ENCODE peak calls at places on chromosomes 11 and 22, in eight cellular contexts. G is H54, A is lower leg skin, H is sigmoid colon, U is HepG2, Q is tibial nerve, B is testis, R is IMR-90. P is an unnamed sample.
A peak's percentile ranks its signal among the peaks of the same experiment; 100 is the strongest.

GRCh38 chr11:75773595-75774353 is 5.2 kb downstream of the DGAT2 start:
- DNase-seq in B (no peak), G (no peak), H (peak; percentile 33), U (no peak), A (no peak), Q (no peak), R (no peak), P (no peak)

GRCh38 chr22:22547692-22548348 is 11.2 kb downstream of the PRAME start:
- DNase-seq in B (no peak), Q (no peak), H (no peak), A (no peak), G (no peak), U (no peak), R (no peak), P (no peak)

GRCh38 chr22:44316393-44317162 is 3.8 kb upstream of the SHISAL1 start:
- DNase-seq in H (no peak), G (no peak), Q (no peak), R (no peak), B (no peak), U (no peak), A (no peak), P (no peak)

GRCh38 chr22:17213976-17214375 is 5.3 kb downstream of the ADA2 start:
- DNase-seq in B (peak; percentile 23), G (no peak), A (no peak), Q (no peak), U (peak; percentile 21), R (peak; percentile 3), H (peak; percentile 70), P (peak; percentile 20)

GRCh38 chr11:59201376-59201775 is 11.4 kb downstream of the MPEG1 start:
- DNase-seq in H (no peak), B (no peak), A (no peak), Q (no peak), U (peak; percentile 21), R (no peak), G (no peak), P (peak; percentile 6)

GRCh38 chr11:2261436-2262230 is 8.8 kb downstream of the ASCL2 start:
- DNase-seq in U (no peak), H (no peak), R (no peak), B (peak; percentile 9), Q (no peak), G (no peak), A (peak; percentile 67), P (no peak)

GRCh38 chr11:34124885-34125668 is 19.6 kb downstream of the NAT10 start:
- DNase-seq in B (no peak), Q (no peak), U (no peak), G (no peak), A (no peak), H (no peak), R (no peak), P (no peak)

GRCh38 chr11:38491986-38492385 is 1894.0 kb upstream of the RAG2 start:
- DNase-seq in G (no peak), R (no peak), H (no peak), B (no peak), U (no peak), Q (no peak), A (no peak), P (no peak)

GRCh38 chr11:63769044-63769718 is 606 bp upstream of the ZFTA start:
- DNase-seq in Q (no peak), H (peak; percentile 76), B (peak; percentile 29), G (peak; percentile 63), R (no peak), A (no peak), U (no peak), P (peak; percentile 64)

GRCh38 chr11:134030853-134031252 is 38.0 kb upstream of the JAM3 start:
- DNase-seq in B (no peak), R (no peak), A (no peak), U (no peak), Q (no peak), G (no peak), H (no peak), P (no peak)

GRCh38 chr22:25334091-25334490 is 114.7 kb downstream of the CRYBB2 start:
- DNase-seq in U (peak; percentile 49), G (no peak), R (peak; percentile 16), H (no peak), B (peak; percentile 86), Q (no peak), A (no peak), P (peak; percentile 67)

DNA sequence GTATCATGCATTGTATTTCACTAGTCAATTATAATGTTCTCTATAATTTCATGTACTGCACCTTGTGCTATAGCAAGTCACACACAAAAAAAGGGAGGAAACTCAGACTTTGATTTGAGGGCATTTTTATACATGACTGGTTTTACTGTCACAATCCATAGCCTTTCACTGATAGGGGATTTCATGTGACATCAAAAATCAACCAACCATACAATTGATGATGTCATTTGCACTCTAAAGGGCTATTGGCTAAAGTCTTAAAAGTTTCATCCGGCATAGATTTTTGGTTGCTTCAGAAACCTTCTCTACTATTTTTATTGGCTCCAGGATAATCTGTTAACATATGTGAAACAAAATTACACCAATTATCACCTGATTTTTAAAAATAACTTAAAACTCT is 237.8 kb downstream of the DCDC1 start:
- DNase-seq in A (no peak), R (no peak), G (no peak), H (no peak), U (no peak), Q (no peak), B (no peak), P (no peak)
- TF ChIP-seq POLR2A in A (no peak), R (no peak), G (no peak), H (no peak), U (no peak), Q (no peak), B (no peak), P (no peak)

GRCh38 chr11:67352546-67353316 is 615 bp downstream of the POLD4 start:
- DNase-seq in U (peak; percentile 20), G (no peak), Q (no peak), B (no peak), A (no peak), R (no peak), H (peak; percentile 77), P (peak; percentile 78)
- TF ChIP-seq POLR2A in U (no peak), G (peak; percentile 19), Q (no peak), B (no peak), A (no peak), R (peak; percentile 79), H (no peak), P (no peak)

DNA sequence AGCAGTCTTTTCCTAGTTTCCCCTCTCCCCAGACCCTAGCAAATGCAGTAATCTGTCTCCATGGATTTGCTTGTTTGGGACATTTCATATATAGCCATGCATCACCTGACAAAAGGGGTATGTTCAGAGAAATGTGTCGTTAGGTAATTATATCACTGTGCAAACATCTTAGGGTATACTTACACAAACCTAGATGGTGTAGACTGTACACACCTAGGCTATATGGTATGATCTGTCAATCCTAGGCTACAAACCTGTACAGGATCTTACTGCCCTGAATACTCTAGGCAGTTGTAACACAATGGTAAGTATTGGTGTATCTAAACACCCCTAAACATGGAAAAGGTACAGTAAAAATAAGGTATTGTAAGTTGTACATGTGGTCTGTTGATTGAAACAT is 23.8 kb downstream of the QSER1 start:
- DNase-seq in B (no peak), H (no peak), R (no peak), A (no peak), Q (no peak), G (no peak), U (no peak), P (no peak)
- TF ChIP-seq POLR2A in B (no peak), H (no peak), R (no peak), A (no peak), Q (no peak), G (no peak), U (no peak), P (no peak)

DNA sequence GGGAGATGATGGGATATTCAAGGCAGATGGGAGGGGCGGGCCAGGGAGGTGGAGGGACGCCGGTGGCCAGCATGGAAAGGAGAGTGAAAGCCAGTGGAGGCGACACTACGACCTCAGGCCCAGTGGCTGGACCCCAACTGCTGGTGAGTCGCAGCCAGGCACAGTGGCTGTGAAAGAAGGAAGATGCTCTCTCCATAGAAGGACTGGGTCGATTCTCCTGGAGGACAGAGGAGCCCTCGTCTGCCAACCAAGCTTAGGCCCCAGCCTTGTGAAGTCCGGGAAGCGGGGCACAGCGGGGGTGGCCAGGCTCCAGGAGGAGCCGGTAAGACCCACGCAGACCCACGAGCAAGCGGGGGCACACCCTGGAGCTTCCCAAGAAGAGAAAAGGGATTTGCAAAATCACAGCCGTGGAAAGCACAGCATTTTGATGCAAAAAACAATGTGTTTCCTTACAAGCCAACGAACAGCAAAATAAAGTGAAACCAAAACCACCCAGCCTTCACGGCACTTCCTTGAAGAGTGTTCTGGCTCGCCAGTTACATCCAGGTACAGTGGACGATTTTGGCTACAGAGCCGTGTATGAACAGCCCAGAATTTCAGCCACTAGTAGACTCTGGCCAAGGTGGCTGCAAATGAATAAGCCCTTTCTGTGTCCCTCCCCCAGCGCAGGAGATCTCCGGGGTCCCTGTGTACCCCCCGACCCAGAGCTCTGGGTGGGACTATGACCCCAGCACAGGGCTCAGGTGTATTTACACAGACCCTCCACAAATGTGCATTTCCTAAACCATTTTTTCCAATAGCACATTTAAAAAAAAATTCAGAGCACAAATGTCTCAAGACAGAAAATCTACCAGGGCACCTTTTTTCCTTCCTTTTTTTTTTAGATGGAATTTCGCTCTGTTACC is 96.9 kb downstream of the TRMU start:
- DNase-seq in A (no peak), R (no peak), Q (no peak), G (no peak), B (no peak), U (no peak), H (no peak), P (no peak)
- TF ChIP-seq POLR2A in A (no peak), R (no peak), Q (no peak), G (no peak), B (no peak), U (no peak), H (no peak), P (no peak)

GRCh38 chr11:48019230-48019584 is 38.8 kb downstream of the PTPRJ start:
- DNase-seq in R (no peak), Q (no peak), G (no peak), H (no peak), B (no peak), U (no peak), A (no peak), P (no peak)
- TF ChIP-seq POLR2A in R (no peak), Q (no peak), G (no peak), H (no peak), B (no peak), U (no peak), A (no peak), P (no peak)

GRCh38 chr22:29837780-29838598 is at the start of gene ASCC2:
- DNase-seq in B (peak; percentile 100), G (peak; percentile 81), H (peak; percentile 99), U (peak; percentile 96), A (peak; percentile 100), R (peak; percentile 92), Q (peak; percentile 98), P (peak; percentile 99)
- TF ChIP-seq POLR2A in B (peak; percentile 37), G (peak; percentile 28), H (peak; percentile 53), U (peak; percentile 68), A (peak; percentile 35), R (peak; percentile 44), Q (peak; percentile 56), P (peak; percentile 83)